ENCODE peak calls at places on chromosomes 3 and 15, in nine cellular contexts. Z is hepatic stellate cell; R is A172; L is heart left ventricle; J is psoas muscle; N is NAMALWA; K is activated CD4-positive, alpha-beta T cell treated with anti-CD3 and anti-CD28 coated beads for 48 hours; W is progenitor cell of endocrine pancreas; M is CD14-positive monocyte. D is an unnamed sample.

GRCh38 chr3:139388961-139389551 is 391 bp downstream of the COPB2 start:
- DNase-seq in Z (peak), R (peak), L (no peak), J (no peak), N (peak), K (peak), W (no peak), M (peak), D (no peak)

GRCh38 chr3:112133606-112134334 is 722 bp upstream of the GCSAM start:
- DNase-seq in Z (no peak), R (no peak), L (no peak), J (no peak), N (peak), K (no peak), W (no peak), M (no peak), D (no peak)

GRCh38 chr3:126542340-126543241 is 16.1 kb downstream of the C3orf22 start:
- DNase-seq in Z (no peak), R (no peak), L (peak), J (peak), N (no peak), K (no peak), W (peak), M (peak), D (no peak)

GRCh38 chr15:75732809-75733451 is 20.3 kb upstream of the CSPG4 start:
- DNase-seq in Z (peak), R (peak), L (no peak), J (peak), N (peak), K (peak), W (peak), M (peak), D (peak)

GRCh38 chr3:112755845-112756671 is 90.6 kb downstream of the CD200R1L start:
- DNase-seq in Z (no peak), R (no peak), L (no peak), J (no peak), N (no peak), K (no peak), W (no peak), M (peak), D (no peak)

GRCh38 chr3:186687120-186687651 is 21.4 kb downstream of the HRG start:
- DNase-seq in Z (no peak), R (no peak), L (no peak), J (no peak), N (no peak), K (no peak), W (no peak), M (no peak), D (no peak)

GRCh38 chr3:839981-840380 is 252.8 kb upstream of the CNTN6 start:
- DNase-seq in Z (no peak), R (no peak), L (no peak), J (no peak), N (no peak), K (no peak), W (no peak), M (no peak), D (no peak)

GRCh38 chr3:42275217-42275616 is 9.2 kb upstream of the CCK start:
- DNase-seq in Z (no peak), R (no peak), L (no peak), J (no peak), N (no peak), K (no peak), W (no peak), M (no peak), D (no peak)

GRCh38 chr3:101124125-101124524 is 130.9 kb upstream of the ABI3BP start:
- DNase-seq in Z (no peak), R (no peak), L (no peak), J (no peak), N (no peak), K (no peak), W (no peak), M (no peak), D (no peak)

GRCh38 chr15:51939216-51939615 is 32.4 kb downstream of the LEO1 start:
- DNase-seq in Z (no peak), R (no peak), L (no peak), J (no peak), N (no peak), K (no peak), W (no peak), M (no peak), D (no peak)

GRCh38 chr15:44087578-44088190 is 107.4 kb downstream of the FRMD5 start:
- DNase-seq in Z (peak), R (peak), L (no peak), J (no peak), N (no peak), K (no peak), W (no peak), M (no peak), D (no peak)

GRCh38 chr3:27072943-27073725 is 296.0 kb downstream of the NEK10 start:
- DNase-seq in Z (no peak), R (no peak), L (no peak), J (no peak), N (no peak), K (no peak), W (no peak), M (no peak), D (no peak)

GRCh38 chr15:100516592-100517489 is 11.9 kb downstream of the CERS3 start:
- DNase-seq in Z (no peak), R (no peak), L (no peak), J (peak), N (no peak), K (no peak), W (no peak), M (no peak), D (no peak)

GRCh38 chr15:95894407-95894956 is 436.0 kb upstream of the NR2F2 start:
- DNase-seq in Z (no peak), R (no peak), L (no peak), J (no peak), N (no peak), K (no peak), W (no peak), M (no peak), D (no peak)

GRCh38 chr3:156577731-156578130 is 22.8 kb upstream of the SSR3 start:
- DNase-seq in Z (no peak), R (no peak), L (no peak), J (no peak), N (no peak), K (peak), W (no peak), M (no peak), D (no peak)